ENCODE peak calls at places on chromosomes 2 and 18, in six cellular contexts. One of them, this sample, is unnamed.

GRCh38 chr2:160432633-160433032 is 61.0 kb downstream of the RBMS1 start:
- DNase-seq in ovary: no peak
- DNase-seq in EH: peak
- DNase-seq in astrocyte: peak
- DNase-seq in caudate nucleus: no peak
- DNase-seq in NCI-H1105: no peak
- DNase-seq in this sample: no peak

GRCh38 chr2:97871096-97871780 is 124.5 kb downstream of the TMEM131 start:
- DNase-seq in ovary: no peak
- DNase-seq in EH: peak
- DNase-seq in astrocyte: peak
- DNase-seq in caudate nucleus: no peak
- DNase-seq in NCI-H1105: no peak
- DNase-seq in this sample: no peak

GRCh38 chr2:182404102-182404501 is 22.7 kb downstream of the PDE1A start:
- DNase-seq in ovary: no peak
- DNase-seq in EH: peak
- DNase-seq in astrocyte: peak
- DNase-seq in caudate nucleus: no peak
- DNase-seq in NCI-H1105: no peak
- DNase-seq in this sample: no peak

GRCh38 chr18:49565656-49566055 is 3.8 kb downstream of the LIPG start:
- DNase-seq in ovary: no peak
- DNase-seq in EH: peak
- DNase-seq in astrocyte: peak
- DNase-seq in caudate nucleus: no peak
- DNase-seq in NCI-H1105: peak
- DNase-seq in this sample: no peak

GRCh38 chr2:166180951-166181812 is 53.4 kb upstream of the SCN1A start:
- DNase-seq in ovary: no peak
- DNase-seq in EH: peak
- DNase-seq in astrocyte: no peak
- DNase-seq in caudate nucleus: no peak
- DNase-seq in NCI-H1105: peak
- DNase-seq in this sample: no peak

GRCh38 chr18:741931-742512 is 29.6 kb upstream of the ENOSF1 start:
- DNase-seq in ovary: no peak
- DNase-seq in EH: peak
- DNase-seq in astrocyte: peak
- DNase-seq in caudate nucleus: no peak
- DNase-seq in NCI-H1105: no peak
- DNase-seq in this sample: no peak

GRCh38 chr18:63399300-63399699 is 23.0 kb downstream of the VPS4B start:
- DNase-seq in ovary: no peak
- DNase-seq in EH: no peak
- DNase-seq in astrocyte: no peak
- DNase-seq in caudate nucleus: no peak
- DNase-seq in NCI-H1105: no peak
- DNase-seq in this sample: no peak

GRCh38 chr2:134372141-134372540 is 118.3 kb downstream of the MGAT5 start:
- DNase-seq in ovary: no peak
- DNase-seq in EH: peak
- DNase-seq in astrocyte: peak
- DNase-seq in caudate nucleus: no peak
- DNase-seq in NCI-H1105: no peak
- DNase-seq in this sample: no peak

GRCh38 chr2:205903549-205904129 is 182.3 kb downstream of the INO80D start:
- DNase-seq in ovary: no peak
- DNase-seq in EH: peak
- DNase-seq in astrocyte: no peak
- DNase-seq in caudate nucleus: no peak
- DNase-seq in NCI-H1105: no peak
- DNase-seq in this sample: no peak

GRCh38 chr2:22035333-22035964 is 911.7 kb downstream of the TDRD15 start:
- DNase-seq in ovary: no peak
- DNase-seq in EH: peak
- DNase-seq in astrocyte: no peak
- DNase-seq in caudate nucleus: no peak
- DNase-seq in NCI-H1105: no peak
- DNase-seq in this sample: no peak

GRCh38 chr2:72793798-72794447 is 31.9 kb downstream of the EXOC6B start:
- DNase-seq in ovary: no peak
- DNase-seq in EH: peak
- DNase-seq in astrocyte: peak
- DNase-seq in caudate nucleus: no peak
- DNase-seq in NCI-H1105: no peak
- DNase-seq in this sample: no peak

GRCh38 chr2:121665504-121665903 is 16.2 kb upstream of the CLASP1 start:
- DNase-seq in ovary: no peak
- DNase-seq in EH: no peak
- DNase-seq in astrocyte: no peak
- DNase-seq in caudate nucleus: no peak
- DNase-seq in NCI-H1105: no peak
- DNase-seq in this sample: no peak

GRCh38 chr2:198448803-198449202 is 644.4 kb downstream of the PLCL1 start:
- DNase-seq in ovary: no peak
- DNase-seq in EH: peak
- DNase-seq in astrocyte: no peak
- DNase-seq in caudate nucleus: no peak
- DNase-seq in NCI-H1105: no peak
- DNase-seq in this sample: no peak

GRCh38 chr18:76564117-76564516 is 69.1 kb upstream of the ZNF516 start:
- DNase-seq in ovary: no peak
- DNase-seq in EH: peak
- DNase-seq in astrocyte: peak
- DNase-seq in caudate nucleus: no peak
- DNase-seq in NCI-H1105: no peak
- DNase-seq in this sample: no peak

GRCh38 chr2:121489284-121489683 is 41.4 kb upstream of the RNU4ATAC start:
- DNase-seq in ovary: no peak
- DNase-seq in EH: peak
- DNase-seq in astrocyte: peak
- DNase-seq in caudate nucleus: no peak
- DNase-seq in NCI-H1105: peak
- DNase-seq in this sample: no peak

GRCh38 chr2:85589982-85590791 is 5.4 kb upstream of the RNF181 start:
- DNase-seq in ovary: peak
- DNase-seq in EH: peak
- DNase-seq in astrocyte: peak
- DNase-seq in caudate nucleus: no peak
- DNase-seq in NCI-H1105: no peak
- DNase-seq in this sample: no peak

GRCh38 chr18:27862056-27862682 is 314.8 kb downstream of the CDH2 start:
- DNase-seq in ovary: no peak
- DNase-seq in EH: no peak
- DNase-seq in astrocyte: no peak
- DNase-seq in caudate nucleus: no peak
- DNase-seq in NCI-H1105: no peak
- DNase-seq in this sample: no peak

GRCh38 chr2:46490521-46491141 is 11.3 kb downstream of the TMEM247 start:
- DNase-seq in ovary: peak
- DNase-seq in EH: peak
- DNase-seq in astrocyte: peak
- DNase-seq in caudate nucleus: no peak
- DNase-seq in NCI-H1105: no peak
- DNase-seq in this sample: no peak

GRCh38 chr18:42011053-42011452 is 56.0 kb downstream of the PIK3C3 start:
- DNase-seq in ovary: no peak
- DNase-seq in EH: no peak
- DNase-seq in astrocyte: no peak
- DNase-seq in caudate nucleus: no peak
- DNase-seq in NCI-H1105: no peak
- DNase-seq in this sample: no peak

GRCh38 chr2:200042102-200042735 is 86.8 kb downstream of the MAIP1 start:
- DNase-seq in ovary: no peak
- DNase-seq in EH: peak
- DNase-seq in astrocyte: peak
- DNase-seq in caudate nucleus: no peak
- DNase-seq in NCI-H1105: no peak
- DNase-seq in this sample: no peak

GRCh38 chr2:72048881-72049477 is 98.7 kb downstream of the CYP26B1 start:
- DNase-seq in ovary: no peak
- DNase-seq in EH: no peak
- DNase-seq in astrocyte: no peak
- DNase-seq in caudate nucleus: no peak
- DNase-seq in NCI-H1105: no peak
- DNase-seq in this sample: no peak

GRCh38 chr18:7958897-7959146 is 391.7 kb downstream of the PTPRM start:
- DNase-seq in ovary: no peak
- DNase-seq in EH: no peak
- DNase-seq in astrocyte: no peak
- DNase-seq in caudate nucleus: no peak
- DNase-seq in NCI-H1105: no peak
- DNase-seq in this sample: no peak

GRCh38 chr2:119647440-119648169 is 31.4 kb upstream of the TMEM177 start:
- DNase-seq in ovary: no peak
- DNase-seq in EH: no peak
- DNase-seq in astrocyte: peak
- DNase-seq in caudate nucleus: no peak
- DNase-seq in NCI-H1105: no peak
- DNase-seq in this sample: no peak

This sample was measured in NK-92 treated with Interleukin-12 subunit alpha and Interleukin-12 subunit beta, amount 100 ng/mL, for 24 hours.